ENCODE peak calls at places on chromosomes 5 and 9, in eight cellular contexts. Y is brain microvascular endothelial cell, R is uterus, S is astrocyte of the spinal cord, H is GM23248, T is mesendoderm, W is BJ, A is left ventricle myocardium inferior. I is an unnamed sample.

GRCh38 chr9:28073278-28073677 is 500.0 kb upstream of the C9orf72 start:
- DNase-seq in Y (peak; percentile 63), R (no peak), S (peak; percentile 75), H (peak; percentile 72), T (peak; percentile 68), W (peak; percentile 17), A (no peak), I (no peak)

GRCh38 chr5:154046486-154046885 is 7.7 kb downstream of the MFAP3 start:
- DNase-seq in Y (no peak), R (no peak), S (no peak), H (no peak), T (no peak), W (no peak), A (no peak), I (no peak)

GRCh38 chr5:131521252-131521651 is 113.8 kb downstream of the RAPGEF6 start:
- DNase-seq in Y (peak; percentile 74), R (no peak), S (peak; percentile 42), H (peak; percentile 79), T (no peak), W (no peak), A (no peak), I (no peak)

GRCh38 chr9:134381671-134382505 is 55.6 kb downstream of the RXRA start:
- DNase-seq in Y (no peak), R (peak; percentile 46), S (peak; percentile 41), H (no peak), T (no peak), W (no peak), A (peak; percentile 61), I (no peak)

GRCh38 chr9:91784673-91785402 is 165.2 kb downstream of the ROR2 start:
- DNase-seq in Y (no peak), R (no peak), S (no peak), H (no peak), T (no peak), W (no peak), A (no peak), I (no peak)

GRCh38 chr5:111670826-111671492 is 86.0 kb downstream of the NREP start:
- DNase-seq in Y (no peak), R (no peak), S (no peak), H (peak; percentile 56), T (no peak), W (no peak), A (no peak), I (no peak)

GRCh38 chr9:72633966-72634365 is 112.6 kb downstream of the TMC1 start:
- DNase-seq in Y (peak; percentile 73), R (no peak), S (peak; percentile 28), H (peak; percentile 91), T (no peak), W (peak; percentile 23), A (no peak), I (no peak)

GRCh38 chr9:130877300-130877699 is 19.3 kb downstream of the QRFP start:
- DNase-seq in Y (no peak), R (no peak), S (no peak), H (no peak), T (no peak), W (no peak), A (no peak), I (no peak)

GRCh38 chr5:127909821-127910220 is 173.7 kb upstream of the SLC12A2 start:
- DNase-seq in Y (no peak), R (no peak), S (no peak), H (no peak), T (no peak), W (no peak), A (no peak), I (no peak)

GRCh38 chr5:39266442-39266841 is 47.1 kb upstream of the FYB1 start:
- DNase-seq in Y (no peak), R (no peak), S (no peak), H (peak; percentile 62), T (no peak), W (peak; percentile 3), A (no peak), I (no peak)

GRCh38 chr5:173163219-173163618 is 18.9 kb downstream of the BNIP1 start:
- DNase-seq in Y (no peak), R (peak; percentile 20), S (no peak), H (no peak), T (peak; percentile 42), W (no peak), A (peak; percentile 28), I (no peak)

GRCh38 chr9:94212091-94212490 is 47.0 kb upstream of the ZNF169 start:
- DNase-seq in Y (peak; percentile 53), R (no peak), S (peak; percentile 18), H (no peak), T (peak; percentile 63), W (no peak), A (no peak), I (no peak)

GRCh38 chr9:7185612-7186011 is 427.8 kb downstream of the KDM4C start:
- DNase-seq in Y (peak; percentile 87), R (no peak), S (peak; percentile 92), H (peak; percentile 84), T (peak; percentile 99), W (peak; percentile 45), A (no peak), I (no peak)

GRCh38 chr9:35635730-35636129 is 15.0 kb downstream of the SIT1 start:
- DNase-seq in Y (no peak), R (no peak), S (no peak), H (no peak), T (no peak), W (no peak), A (no peak), I (no peak)
- H3K4me3 ChIP-seq in Y (no peak overlapping the region), R (no peak overlapping the region), S (no peak overlapping the region), H (no peak overlapping the region), T (no peak overlapping the region), W (no peak overlapping the region), A (no peak overlapping the region), I (no peak overlapping the region)

GRCh38 chr5:139462582-139463276 is at the start of gene ECSCR:
- DNase-seq in Y (peak; percentile 33), R (peak; percentile 57), S (peak; percentile 24), H (no peak), T (peak; percentile 70), W (no peak), A (peak; percentile 55), I (no peak)
- H3K4me3 ChIP-seq in Y (no peak within 1 kb of the TSS), R (peak within 1 kb of the TSS; percentile 23), S (no peak within 1 kb of the TSS), H (no peak within 1 kb of the TSS), T (no peak within 1 kb of the TSS), W (no peak within 1 kb of the TSS), A (peak within 1 kb of the TSS; percentile 69), I (peak within 1 kb of the TSS; percentile 42)

DNA sequence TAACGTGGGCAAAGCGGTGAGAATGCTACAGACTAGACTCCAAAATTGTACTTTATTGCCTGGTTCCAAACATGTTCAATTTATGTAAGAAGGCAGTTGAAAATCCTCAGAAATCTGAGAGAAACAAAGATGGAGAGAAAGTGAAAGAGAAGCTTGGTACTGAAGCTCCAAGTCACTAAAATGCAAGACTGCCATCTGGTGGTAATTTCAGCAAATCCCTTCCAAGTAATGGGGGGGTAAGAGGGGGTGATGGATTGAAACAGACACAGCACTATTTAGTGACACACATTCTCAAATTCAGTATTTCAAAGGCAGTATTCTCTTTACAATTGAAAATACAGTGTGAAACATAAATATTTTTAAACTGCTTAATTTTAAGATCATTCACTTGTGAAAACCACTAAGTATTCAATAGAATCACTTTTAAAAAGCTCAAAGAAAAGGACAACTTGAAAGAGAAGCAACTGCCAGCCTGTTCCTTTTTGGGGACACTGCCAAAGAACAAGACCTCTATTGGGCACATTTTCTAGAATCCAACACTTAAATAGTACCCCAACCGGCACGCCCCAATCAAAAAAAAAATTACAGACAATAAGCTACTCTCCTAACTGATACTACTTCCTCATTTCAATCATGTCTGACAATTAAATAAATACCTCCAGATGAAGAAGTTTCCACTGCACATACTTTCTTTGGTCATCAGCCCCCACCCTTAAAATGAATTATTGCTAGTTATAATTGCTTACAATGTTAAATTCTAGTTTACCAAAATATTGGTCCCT is 131.5 kb downstream of the AGTPBP1 start:
- DNase-seq in Y (peak; percentile 48), R (no peak), S (peak; percentile 84), H (peak; percentile 78), T (peak; percentile 78), W (peak; percentile 18), A (no peak), I (no peak)
- H3K4me3 ChIP-seq in Y (no peak overlapping the region), R (no peak overlapping the region), S (peak overlapping the region; percentile 16), H (peak overlapping the region; percentile 67), T (no peak overlapping the region), W (peak overlapping the region; percentile 1), A (peak overlapping the region; percentile 49), I (no peak overlapping the region)

GRCh38 chr5:23823521-23823920 is 316.1 kb downstream of the PRDM9 start:
- DNase-seq in Y (no peak), R (no peak), S (no peak), H (no peak), T (no peak), W (no peak), A (no peak), I (no peak)
- H3K4me3 ChIP-seq in Y (no peak overlapping the region), R (no peak overlapping the region), S (no peak overlapping the region), H (no peak overlapping the region), T (no peak overlapping the region), W (no peak overlapping the region), A (no peak overlapping the region), I (no peak overlapping the region)

GRCh38 chr5:88689662-88690351 is 193.2 kb downstream of the MEF2C start:
- DNase-seq in Y (no peak), R (no peak), S (peak; percentile 50), H (peak; percentile 44), T (no peak), W (no peak), A (no peak), I (no peak)
- H3K4me3 ChIP-seq in Y (no peak overlapping the region), R (no peak overlapping the region), S (no peak overlapping the region), H (no peak overlapping the region), T (no peak overlapping the region), W (no peak overlapping the region), A (no peak overlapping the region), I (no peak overlapping the region)

DNA sequence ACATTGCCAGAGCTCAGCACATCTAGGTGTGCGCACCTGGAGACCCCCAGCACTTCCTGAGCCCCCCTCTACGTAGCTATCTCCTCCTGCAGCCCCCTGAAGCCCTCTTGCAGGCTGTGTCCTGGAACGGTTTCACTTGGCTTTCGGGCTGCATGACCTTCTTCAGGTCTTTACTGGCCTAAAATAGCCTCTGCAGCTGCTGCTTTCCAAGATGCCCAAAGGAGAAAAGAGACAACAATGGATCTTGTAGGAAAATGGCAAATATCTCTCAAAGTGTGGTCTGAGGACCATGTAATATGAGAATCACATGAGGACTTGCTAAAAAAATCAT is 6.6 kb upstream of the ERMP1 start:
- DNase-seq in Y (no peak), R (no peak), S (no peak), H (no peak), T (no peak), W (no peak), A (no peak), I (no peak)
- H3K4me3 ChIP-seq in Y (no peak overlapping the region), R (no peak overlapping the region), S (no peak overlapping the region), H (no peak overlapping the region), T (no peak overlapping the region), W (no peak overlapping the region), A (no peak overlapping the region), I (no peak overlapping the region)

DNA sequence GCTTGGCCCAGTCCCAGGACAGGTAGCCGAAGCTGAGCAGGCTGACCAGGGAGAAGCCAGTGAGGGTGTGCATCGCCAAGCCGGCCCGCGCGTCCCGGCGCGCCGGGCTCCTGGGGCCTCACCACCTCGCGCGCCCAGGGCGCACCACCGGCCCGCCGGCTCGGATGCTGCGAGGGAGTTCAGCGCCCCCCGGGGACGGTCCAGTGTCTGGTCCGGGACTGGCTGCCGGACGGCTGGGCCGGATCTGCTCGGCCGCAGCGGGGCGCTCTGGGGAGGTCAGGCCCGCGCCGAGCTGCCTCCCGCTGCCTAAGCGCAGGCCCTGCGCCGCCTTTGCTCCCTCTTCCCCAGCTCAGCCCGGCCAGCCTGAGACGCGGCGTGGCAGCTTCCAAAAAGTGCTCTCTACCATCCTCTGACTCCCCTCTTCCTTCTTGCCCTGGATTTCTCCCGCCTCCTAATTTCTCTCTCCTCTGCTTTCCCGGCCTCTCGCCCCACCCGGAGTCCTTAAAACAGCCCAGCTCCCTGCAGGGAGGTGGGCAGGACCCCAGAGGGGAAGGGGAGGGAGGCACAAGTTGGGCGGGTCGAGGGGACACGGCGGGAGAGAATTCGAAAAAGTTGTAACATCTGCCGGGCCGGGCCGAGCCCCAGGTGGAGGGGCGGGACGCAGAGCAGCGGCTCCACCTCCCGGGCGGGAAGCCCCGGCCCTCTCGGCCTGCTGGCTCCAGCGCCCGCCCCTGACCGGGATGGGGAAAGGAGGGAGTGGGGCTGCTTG is at the start of gene ARSI:
- DNase-seq in Y (no peak), R (peak; percentile 74), S (peak; percentile 50), H (peak; percentile 76), T (peak; percentile 92), W (no peak), A (peak; percentile 34), I (no peak)
- H3K4me3 ChIP-seq in Y (peak within 1 kb of the TSS; percentile 50), R (peak within 1 kb of the TSS; percentile 25), S (peak within 1 kb of the TSS; percentile 39), H (peak within 1 kb of the TSS; percentile 68), T (peak within 1 kb of the TSS; percentile 44), W (peak within 1 kb of the TSS; percentile 33), A (peak within 1 kb of the TSS; percentile 58), I (peak within 1 kb of the TSS; percentile 0)

I was measured in right atrium auricular region.